ENCODE peak calls at places on chromosomes 7 and 10, in eight cellular contexts. Q is activated CD4-positive, alpha-beta T cell treated with anti-CD3 and anti-CD28 coated beads, Interleukin-2, amount 50 U/mL, for 1 hour; W is spleen; X is nephron progenitor cell; F is activated CD8-positive, alpha-beta memory T cell treated with anti-CD3 and anti-CD28 coated beads, Interleukin-2, amount 10 ng/mL, durations not matched to agents 7 days and 5 days; G is tibial artery; J is mammary epithelial cell; A is iris pigment epithelial cell. T is an unnamed sample.

GRCh38 chr10:89042547-89042946 is 51.9 kb downstream of the FAS start:
- DNase-seq in Q (no peak), W (no peak), X (no peak), F (no peak), G (no peak), J (peak; percentile 93), A (no peak), T (no peak)

GRCh38 chr10:33386926-33387325 is 52.5 kb upstream of the NRP1 start:
- DNase-seq in Q (no peak), W (no peak), X (no peak), F (no peak), G (no peak), J (no peak), A (peak; percentile 64), T (no peak)

GRCh38 chr10:84706875-84707274 is 378.5 kb downstream of the CCSER2 start:
- DNase-seq in Q (no peak), W (no peak), X (no peak), F (no peak), G (no peak), J (peak; percentile 64), A (no peak), T (no peak)

GRCh38 chr10:99435986-99436633 is 5.7 kb upstream of the GOT1 start:
- DNase-seq in Q (no peak), W (no peak), X (peak; percentile 12), F (no peak), G (no peak), J (peak; percentile 37), A (peak; percentile 46), T (peak; percentile 70)

GRCh38 chr7:111855161-111855841 is 293.0 kb upstream of the IMMP2L start:
- DNase-seq in Q (no peak), W (no peak), X (no peak), F (no peak), G (no peak), J (peak; percentile 48), A (peak; percentile 85), T (peak; percentile 70)

GRCh38 chr10:103592186-103593021 is 98.9 kb downstream of the NEURL1 start:
- DNase-seq in Q (peak; percentile 32), W (no peak), X (peak; percentile 67), F (peak; percentile 65), G (no peak), J (no peak), A (peak; percentile 40), T (peak; percentile 68)

GRCh38 chr10:71975891-71976725 is 11.9 kb downstream of the CHST3 start:
- DNase-seq in Q (no peak), W (peak; percentile 47), X (no peak), F (no peak), G (peak; percentile 92), J (peak; percentile 89), A (peak; percentile 65), T (peak; percentile 31)

GRCh38 chr7:120412139-120412538 is 139.2 kb downstream of the KCND2 start:
- DNase-seq in Q (no peak), W (no peak), X (no peak), F (no peak), G (no peak), J (no peak), A (no peak), T (no peak)

GRCh38 chr7:100632951-100633717 is 8.2 kb downstream of the TFR2 start:
- DNase-seq in Q (peak; percentile 47), W (peak; percentile 88), X (peak; percentile 59), F (peak; percentile 79), G (no peak), J (peak; percentile 12), A (peak; percentile 31), T (peak; percentile 66)

GRCh38 chr10:13346280-13346819 is 1.7 kb downstream of the SEPHS1 start:
- DNase-seq in Q (no peak), W (no peak), X (no peak), F (no peak), G (no peak), J (peak; percentile 49), A (peak; percentile 52), T (no peak)

GRCh38 chr7:41116337-41116736 is 586.6 kb downstream of the INHBA start:
- DNase-seq in Q (no peak), W (no peak), X (no peak), F (no peak), G (no peak), J (peak; percentile 58), A (no peak), T (no peak)

GRCh38 chr10:6347391-6347951 is 144.7 kb downstream of the PFKFB3 start:
- DNase-seq in Q (peak; percentile 52), W (peak; percentile 81), X (no peak), F (peak; percentile 62), G (no peak), J (no peak), A (no peak), T (peak; percentile 45)

GRCh38 chr7:84528756-84529479 is 334.3 kb upstream of the SEMA3A start:
- DNase-seq in Q (no peak), W (no peak), X (no peak), F (no peak), G (no peak), J (no peak), A (no peak), T (no peak)

GRCh38 chr7:141649865-141650499 is 52.0 kb downstream of the DENND11 start:
- DNase-seq in Q (no peak), W (no peak), X (peak; percentile 58), F (no peak), G (peak; percentile 77), J (peak; percentile 78), A (peak; percentile 89), T (peak; percentile 62)

GRCh38 chr10:85280014-85280413 is 951.6 kb downstream of the CCSER2 start:
- DNase-seq in Q (no peak), W (no peak), X (no peak), F (no peak), G (no peak), J (no peak), A (no peak), T (no peak)

GRCh38 chr7:86995814-86996213 is 63.6 kb downstream of the ELAPOR2 start:
- DNase-seq in Q (no peak), W (no peak), X (no peak), F (no peak), G (no peak), J (no peak), A (no peak), T (no peak)

GRCh38 chr7:74480861-74481417 is 27.2 kb downstream of the GTF2IRD1 start:
- DNase-seq in Q (no peak), W (peak; percentile 78), X (no peak), F (no peak), G (peak; percentile 89), J (peak; percentile 31), A (peak; percentile 88), T (peak; percentile 56)

GRCh38 chr10:5628798-5629788 is 37.3 kb downstream of the ASB13 start:
- DNase-seq in Q (no peak), W (no peak), X (no peak), F (no peak), G (no peak), J (no peak), A (peak; percentile 47), T (no peak)

GRCh38 chr10:71756441-71757191 is 16.7 kb downstream of the VSIR start:
- DNase-seq in Q (no peak), W (no peak), X (no peak), F (no peak), G (no peak), J (no peak), A (no peak), T (no peak)

GRCh38 chr7:149362696-149363095 is 98.2 kb downstream of the ZNF777 start:
- DNase-seq in Q (no peak), W (no peak), X (no peak), F (no peak), G (no peak), J (no peak), A (no peak), T (no peak)

GRCh38 chr7:85114342-85114741 is 72.5 kb downstream of the SEMA3D start:
- DNase-seq in Q (no peak), W (no peak), X (no peak), F (no peak), G (no peak), J (peak; percentile 59), A (no peak), T (no peak)

GRCh38 chr10:80470266-80470665 is 16.2 kb downstream of the TSPAN14 start:
- DNase-seq in Q (no peak), W (no peak), X (no peak), F (no peak), G (no peak), J (no peak), A (no peak), T (no peak)

GRCh38 chr7:28579571-28579970 is 167.3 kb downstream of the CREB5 start:
- DNase-seq in Q (no peak), W (no peak), X (no peak), F (no peak), G (no peak), J (no peak), A (no peak), T (no peak)

GRCh38 chr10:88792656-88793055 is 9.9 kb upstream of the LIPM start:
- DNase-seq in Q (no peak), W (peak; percentile 81), X (no peak), F (no peak), G (peak; percentile 67), J (peak; percentile 72), A (peak; percentile 84), T (peak; percentile 95)

GRCh38 chr7:151940048-151940845 is 16.0 kb upstream of the GALNTL5 start:
- DNase-seq in Q (no peak), W (no peak), X (no peak), F (no peak), G (no peak), J (peak; percentile 85), A (peak; percentile 87), T (peak; percentile 67)

GRCh38 chr10:84665883-84666463 is 337.6 kb downstream of the CCSER2 start:
- DNase-seq in Q (peak; percentile 3), W (no peak), X (peak; percentile 18), F (no peak), G (no peak), J (peak; percentile 15), A (no peak), T (peak; percentile 52)

GRCh38 chr7:42574693-42575084 is 337.2 kb downstream of the C7orf25 start:
- DNase-seq in Q (no peak), W (no peak), X (no peak), F (no peak), G (no peak), J (no peak), A (no peak), T (no peak)

GRCh38 chr10:80655898-80656297 is 118.2 kb downstream of the SH2D4B start:
- DNase-seq in Q (no peak), W (no peak), X (no peak), F (no peak), G (no peak), J (no peak), A (no peak), T (no peak)

GRCh38 chr7:30799206-30799975 is 28.2 kb downstream of the MINDY4 start:
- DNase-seq in Q (no peak), W (no peak), X (no peak), F (no peak), G (peak; percentile 89), J (peak; percentile 99), A (peak; percentile 78), T (peak; percentile 90)

GRCh38 chr10:29591416-29591968 is 43.3 kb downstream of the SVIL start:
- DNase-seq in Q (no peak), W (no peak), X (no peak), F (no peak), G (no peak), J (no peak), A (no peak), T (no peak)

GRCh38 chr10:44306147-44306710 is 78.7 kb downstream of the CXCL12 start:
- DNase-seq in Q (no peak), W (no peak), X (no peak), F (no peak), G (no peak), J (no peak), A (peak; percentile 52), T (no peak)

GRCh38 chr10:122263971-122264370 is 7.1 kb upstream of the BTBD16 start:
- DNase-seq in Q (no peak), W (no peak), X (no peak), F (no peak), G (peak; percentile 5), J (peak; percentile 59), A (peak; percentile 91), T (no peak)

GRCh38 chr7:44081266-44081748 is 1.0 kb downstream of the POLM start:
- DNase-seq in Q (no peak), W (peak; percentile 77), X (no peak), F (peak; percentile 70), G (no peak), J (no peak), A (no peak), T (peak; percentile 33)

GRCh38 chr10:57288754-57289153 is 927.7 kb upstream of the ZWINT start:
- DNase-seq in Q (no peak), W (no peak), X (no peak), F (no peak), G (no peak), J (no peak), A (no peak), T (no peak)

T was measured in NB4.